ENCODE peak calls at places on chromosomes 12 and 14, in eight cellular contexts. One of them, this sample, is unnamed.

GRCh38 chr14:77482422-77482821 is 16.2 kb downstream of the ISM2 start:
- DNase-seq in suprapubic skin: no peak
- DNase-seq in GM12878: no peak
- DNase-seq in lower lobe of right lung: no peak
- DNase-seq in Caco-2: no peak
- DNase-seq in pancreas: no peak
- DNase-seq in neuronal stem cell: no peak
- DNase-seq in heart left ventricle: no peak
- DNase-seq in this sample: no peak

GRCh38 chr12:121697093-121697698 is 15.4 kb upstream of the TMEM120B start:
- DNase-seq in suprapubic skin: no peak
- DNase-seq in Caco-2: no peak
- DNase-seq in neuronal stem cell: no peak
- DNase-seq in heart left ventricle: no peak
- DNase-seq in pancreas: peak; percentile 7
- DNase-seq in lower lobe of right lung: no peak
- DNase-seq in GM12878: no peak
- DNase-seq in this sample: no peak

GRCh38 chr12:113075137-113075683 is 18.7 kb downstream of the DTX1 start:
- DNase-seq in heart left ventricle: no peak
- DNase-seq in suprapubic skin: no peak
- DNase-seq in neuronal stem cell: no peak
- DNase-seq in lower lobe of right lung: no peak
- DNase-seq in Caco-2: no peak
- DNase-seq in GM12878: peak; percentile 95
- DNase-seq in pancreas: no peak
- DNase-seq in this sample: no peak

GRCh38 chr12:6078378-6079083 is 45.9 kb downstream of the VWF start:
- DNase-seq in pancreas: no peak
- DNase-seq in Caco-2: no peak
- DNase-seq in lower lobe of right lung: no peak
- DNase-seq in suprapubic skin: no peak
- DNase-seq in GM12878: no peak
- DNase-seq in heart left ventricle: no peak
- DNase-seq in neuronal stem cell: no peak
- DNase-seq in this sample: no peak

GRCh38 chr12:81468206-81468605 is 290.9 kb downstream of the PPFIA2 start:
- DNase-seq in GM12878: no peak
- DNase-seq in neuronal stem cell: no peak
- DNase-seq in pancreas: no peak
- DNase-seq in lower lobe of right lung: no peak
- DNase-seq in heart left ventricle: no peak
- DNase-seq in suprapubic skin: no peak
- DNase-seq in Caco-2: no peak
- DNase-seq in this sample: no peak

GRCh38 chr12:31732926-31733548 is 4.2 kb upstream of the AMN1 start:
- DNase-seq in suprapubic skin: no peak
- DNase-seq in heart left ventricle: no peak
- DNase-seq in Caco-2: peak; percentile 62
- DNase-seq in pancreas: no peak
- DNase-seq in lower lobe of right lung: no peak
- DNase-seq in neuronal stem cell: no peak
- DNase-seq in GM12878: peak; percentile 64
- DNase-seq in this sample: no peak

GRCh38 chr14:75283884-75284563 is 5.4 kb downstream of the FOS start:
- DNase-seq in GM12878: no peak
- DNase-seq in suprapubic skin: no peak
- DNase-seq in pancreas: no peak
- DNase-seq in Caco-2: peak; percentile 78
- DNase-seq in lower lobe of right lung: peak; percentile 75
- DNase-seq in neuronal stem cell: no peak
- DNase-seq in heart left ventricle: no peak
- DNase-seq in this sample: no peak

GRCh38 chr14:22478670-22479069 is 110.4 kb downstream of the DAD1 start:
- DNase-seq in heart left ventricle: no peak
- DNase-seq in Caco-2: no peak
- DNase-seq in GM12878: no peak
- DNase-seq in suprapubic skin: no peak
- DNase-seq in pancreas: no peak
- DNase-seq in neuronal stem cell: no peak
- DNase-seq in lower lobe of right lung: no peak
- DNase-seq in this sample: no peak

GRCh38 chr14:91888641-91889476 is 21.5 kb upstream of the TC2N start:
- DNase-seq in pancreas: no peak
- DNase-seq in suprapubic skin: peak; percentile 70
- DNase-seq in lower lobe of right lung: no peak
- DNase-seq in heart left ventricle: no peak
- DNase-seq in neuronal stem cell: no peak
- DNase-seq in Caco-2: no peak
- DNase-seq in GM12878: no peak
- DNase-seq in this sample: no peak

GRCh38 chr12:106978035-106978800 is 8.7 kb downstream of the MTERF2 start:
- DNase-seq in heart left ventricle: peak; percentile 79
- DNase-seq in pancreas: no peak
- DNase-seq in GM12878: no peak
- DNase-seq in neuronal stem cell: no peak
- DNase-seq in suprapubic skin: no peak
- DNase-seq in lower lobe of right lung: no peak
- DNase-seq in Caco-2: no peak
- DNase-seq in this sample: peak; percentile 89

GRCh38 chr12:106269150-106269771 is 21.4 kb upstream of the CKAP4 start:
- DNase-seq in neuronal stem cell: no peak
- DNase-seq in suprapubic skin: no peak
- DNase-seq in lower lobe of right lung: no peak
- DNase-seq in GM12878: no peak
- DNase-seq in heart left ventricle: no peak
- DNase-seq in pancreas: no peak
- DNase-seq in Caco-2: no peak
- DNase-seq in this sample: no peak

GRCh38 chr14:27660683-27661082 is 1062.8 kb upstream of the NOVA1 start:
- DNase-seq in lower lobe of right lung: no peak
- DNase-seq in Caco-2: no peak
- DNase-seq in pancreas: no peak
- DNase-seq in neuronal stem cell: no peak
- DNase-seq in suprapubic skin: no peak
- DNase-seq in GM12878: no peak
- DNase-seq in heart left ventricle: no peak
- DNase-seq in this sample: no peak

GRCh38 chr14:70724944-70725343 is 83.2 kb downstream of the TTC9 start:
- DNase-seq in heart left ventricle: no peak
- DNase-seq in neuronal stem cell: no peak
- DNase-seq in Caco-2: no peak
- DNase-seq in GM12878: no peak
- DNase-seq in pancreas: no peak
- DNase-seq in suprapubic skin: no peak
- DNase-seq in lower lobe of right lung: no peak
- DNase-seq in this sample: no peak

GRCh38 chr14:97178781-97179180 is 381.6 kb downstream of the VRK1 start:
- DNase-seq in GM12878: no peak
- DNase-seq in Caco-2: no peak
- DNase-seq in neuronal stem cell: no peak
- DNase-seq in suprapubic skin: no peak
- DNase-seq in pancreas: no peak
- DNase-seq in heart left ventricle: no peak
- DNase-seq in lower lobe of right lung: no peak
- DNase-seq in this sample: no peak

GRCh38 chr12:93766802-93767523 is 89.8 kb downstream of the CRADD start:
- DNase-seq in suprapubic skin: no peak
- DNase-seq in GM12878: no peak
- DNase-seq in Caco-2: no peak
- DNase-seq in pancreas: no peak
- DNase-seq in lower lobe of right lung: no peak
- DNase-seq in heart left ventricle: peak; percentile 47
- DNase-seq in neuronal stem cell: no peak
- DNase-seq in this sample: no peak

GRCh38 chr12:105864916-105865315 is 273.8 kb downstream of the NUAK1 start:
- DNase-seq in Caco-2: no peak
- DNase-seq in pancreas: no peak
- DNase-seq in heart left ventricle: no peak
- DNase-seq in lower lobe of right lung: no peak
- DNase-seq in GM12878: no peak
- DNase-seq in suprapubic skin: no peak
- DNase-seq in neuronal stem cell: no peak
- DNase-seq in this sample: no peak

GRCh38 chr14:75493580-75494130 is 28.6 kb upstream of the BATF start:
- DNase-seq in GM12878: no peak
- DNase-seq in heart left ventricle: no peak
- DNase-seq in lower lobe of right lung: no peak
- DNase-seq in Caco-2: no peak
- DNase-seq in pancreas: no peak
- DNase-seq in neuronal stem cell: no peak
- DNase-seq in suprapubic skin: no peak
- DNase-seq in this sample: no peak

GRCh38 chr12:42129595-42130204 is 15.0 kb downstream of the GXYLT1 start:
- DNase-seq in Caco-2: peak; percentile 63
- DNase-seq in lower lobe of right lung: no peak
- DNase-seq in GM12878: no peak
- DNase-seq in heart left ventricle: no peak
- DNase-seq in pancreas: no peak
- DNase-seq in neuronal stem cell: peak; percentile 42
- DNase-seq in suprapubic skin: no peak
- DNase-seq in this sample: no peak

GRCh38 chr14:23568600-23569310 is 1.2 kb upstream of the AP1G2 start:
- DNase-seq in Caco-2: peak; percentile 31
- DNase-seq in neuronal stem cell: no peak
- DNase-seq in suprapubic skin: no peak
- DNase-seq in pancreas: no peak
- DNase-seq in GM12878: no peak
- DNase-seq in heart left ventricle: no peak
- DNase-seq in lower lobe of right lung: no peak
- DNase-seq in this sample: peak; percentile 39

GRCh38 chr14:64721391-64721791 is 17.2 kb downstream of the PLEKHG3 start:
- DNase-seq in lower lobe of right lung: no peak
- DNase-seq in pancreas: peak; percentile 82
- DNase-seq in neuronal stem cell: no peak
- DNase-seq in heart left ventricle: peak; percentile 85
- DNase-seq in GM12878: no peak
- DNase-seq in Caco-2: no peak
- DNase-seq in suprapubic skin: no peak
- DNase-seq in this sample: peak; percentile 72

GRCh38 chr12:89070603-89071002 is 281.7 kb downstream of the DUSP6 start:
- DNase-seq in Caco-2: no peak
- DNase-seq in GM12878: no peak
- DNase-seq in lower lobe of right lung: no peak
- DNase-seq in suprapubic skin: no peak
- DNase-seq in neuronal stem cell: no peak
- DNase-seq in heart left ventricle: no peak
- DNase-seq in pancreas: no peak
- DNase-seq in this sample: no peak

GRCh38 chr14:94313991-94314655 is 9.0 kb downstream of the SERPINA6 start:
- DNase-seq in pancreas: peak; percentile 35
- DNase-seq in lower lobe of right lung: no peak
- DNase-seq in suprapubic skin: no peak
- DNase-seq in GM12878: no peak
- DNase-seq in heart left ventricle: no peak
- DNase-seq in neuronal stem cell: no peak
- DNase-seq in Caco-2: no peak
- DNase-seq in this sample: no peak

GRCh38 chr12:116628989-116629388 is 69.8 kb downstream of the MAP1LC3B2 start:
- DNase-seq in Caco-2: no peak
- DNase-seq in heart left ventricle: no peak
- DNase-seq in lower lobe of right lung: no peak
- DNase-seq in suprapubic skin: no peak
- DNase-seq in pancreas: no peak
- DNase-seq in neuronal stem cell: no peak
- DNase-seq in GM12878: no peak
- DNase-seq in this sample: no peak

GRCh38 chr12:8709124-8709830 is 11.5 kb downstream of the RIMKLB start:
- DNase-seq in neuronal stem cell: no peak
- DNase-seq in GM12878: no peak
- DNase-seq in lower lobe of right lung: no peak
- DNase-seq in pancreas: no peak
- DNase-seq in suprapubic skin: no peak
- DNase-seq in heart left ventricle: no peak
- DNase-seq in Caco-2: no peak
- DNase-seq in this sample: peak; percentile 59

GRCh38 chr14:35235840-35236239 is 56.3 kb upstream of the PSMA6 start:
- DNase-seq in neuronal stem cell: no peak
- DNase-seq in heart left ventricle: no peak
- DNase-seq in pancreas: no peak
- DNase-seq in GM12878: no peak
- DNase-seq in suprapubic skin: no peak
- DNase-seq in Caco-2: no peak
- DNase-seq in lower lobe of right lung: no peak
- DNase-seq in this sample: no peak

GRCh38 chr12:126144603-126145002 is 1079.4 kb downstream of the AACS start:
- DNase-seq in neuronal stem cell: no peak
- DNase-seq in pancreas: no peak
- DNase-seq in lower lobe of right lung: no peak
- DNase-seq in heart left ventricle: no peak
- DNase-seq in suprapubic skin: no peak
- DNase-seq in Caco-2: no peak
- DNase-seq in GM12878: no peak
- DNase-seq in this sample: no peak
- H3K9me3 ChIP-seq in neuronal stem cell: peaks cover 6% of the 10 kb centered on the region
- H3K9me3 ChIP-seq in pancreas: no peaks in the 10 kb centered on the region
- H3K9me3 ChIP-seq in lower lobe of right lung: no peaks in the 10 kb centered on the region
- H3K9me3 ChIP-seq in heart left ventricle: peaks cover 7% of the 10 kb centered on the region
- H3K9me3 ChIP-seq in suprapubic skin: no peaks in the 10 kb centered on the region
- H3K9me3 ChIP-seq in Caco-2: no peaks in the 10 kb centered on the region
- H3K9me3 ChIP-seq in GM12878: no peaks in the 10 kb centered on the region
- H3K9me3 ChIP-seq in this sample: peaks cover 39% of the 10 kb centered on the region

DNA sequence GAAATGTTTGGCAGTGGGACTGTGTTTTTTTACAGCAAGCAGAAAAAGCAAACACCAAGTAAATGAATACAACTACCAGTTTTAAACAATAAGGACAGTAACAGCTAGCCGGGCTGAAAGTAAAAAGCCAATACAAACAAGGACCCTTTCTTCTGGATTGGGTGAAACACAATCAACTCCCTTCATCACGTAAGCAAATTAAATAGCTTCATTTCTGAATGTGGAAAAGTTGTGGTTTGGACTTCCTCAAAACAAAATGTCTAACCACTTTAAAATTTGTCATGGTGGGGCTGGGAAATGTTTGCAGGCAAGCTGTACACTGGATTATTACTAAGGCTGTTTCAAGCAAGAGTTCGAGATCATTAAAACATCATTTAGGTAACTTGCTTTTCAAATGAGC is 47.4 kb downstream of the TCHP start:
- DNase-seq in neuronal stem cell: no peak
- DNase-seq in GM12878: no peak
- DNase-seq in pancreas: no peak
- DNase-seq in Caco-2: no peak
- DNase-seq in lower lobe of right lung: no peak
- DNase-seq in suprapubic skin: no peak
- DNase-seq in heart left ventricle: no peak
- DNase-seq in this sample: no peak
- H3K4me1 ChIP-seq in neuronal stem cell: peaks cover 23% of the 10 kb centered on the region
- H3K4me1 ChIP-seq in GM12878: peaks cover 2% of the 10 kb centered on the region
- H3K4me1 ChIP-seq in pancreas: peaks cover 44% of the 10 kb centered on the region
- H3K4me1 ChIP-seq in Caco-2: no peaks in the 10 kb centered on the region
- H3K4me1 ChIP-seq in lower lobe of right lung: peaks cover 44% of the 10 kb centered on the region
- H3K4me1 ChIP-seq in suprapubic skin: peaks cover 24% of the 10 kb centered on the region
- H3K4me1 ChIP-seq in heart left ventricle: peaks cover 84% of the 10 kb centered on the region
- H3K4me1 ChIP-seq in this sample: peaks cover 15% of the 10 kb centered on the region

GRCh38 chr12:57181072-57181471 is 33.7 kb upstream of the LRP1-AS start:
- DNase-seq in GM12878: no peak
- DNase-seq in pancreas: peak; percentile 45
- DNase-seq in Caco-2: no peak
- DNase-seq in lower lobe of right lung: no peak
- DNase-seq in heart left ventricle: no peak
- DNase-seq in suprapubic skin: no peak
- DNase-seq in neuronal stem cell: no peak
- DNase-seq in this sample: peak; percentile 45
- H3K36me3 ChIP-seq in GM12878: no peaks in the 10 kb centered on the region
- H3K36me3 ChIP-seq in pancreas: no peaks in the 10 kb centered on the region
- H3K36me3 ChIP-seq in Caco-2: peaks cover 6% of the 10 kb centered on the region
- H3K36me3 ChIP-seq in lower lobe of right lung: peaks cover 98% of the 10 kb centered on the region
- H3K36me3 ChIP-seq in heart left ventricle: peaks cover 92% of the 10 kb centered on the region
- H3K36me3 ChIP-seq in suprapubic skin: peaks cover 77% of the 10 kb centered on the region
- H3K36me3 ChIP-seq in neuronal stem cell: peaks cover 69% of the 10 kb centered on the region
- H3K36me3 ChIP-seq in this sample: peaks cover 2% of the 10 kb centered on the region

GRCh38 chr14:29236401-29236800 is 469.8 kb downstream of the FOXG1 start:
- DNase-seq in heart left ventricle: no peak
- DNase-seq in suprapubic skin: no peak
- DNase-seq in GM12878: no peak
- DNase-seq in Caco-2: no peak
- DNase-seq in pancreas: no peak
- DNase-seq in lower lobe of right lung: no peak
- DNase-seq in neuronal stem cell: no peak
- DNase-seq in this sample: no peak
- H3K9me3 ChIP-seq in heart left ventricle: no peaks in the 10 kb centered on the region
- H3K9me3 ChIP-seq in suprapubic skin: no peaks in the 10 kb centered on the region
- H3K9me3 ChIP-seq in GM12878: no peaks in the 10 kb centered on the region
- H3K9me3 ChIP-seq in Caco-2: no peaks in the 10 kb centered on the region
- H3K9me3 ChIP-seq in pancreas: no peaks in the 10 kb centered on the region
- H3K9me3 ChIP-seq in lower lobe of right lung: no peaks in the 10 kb centered on the region
- H3K9me3 ChIP-seq in neuronal stem cell: no peaks in the 10 kb centered on the region
- H3K9me3 ChIP-seq in this sample: no peaks in the 10 kb centered on the region